ENCODE peak calls at places on chromosomes 5 and 9, in six cellular contexts. M, H, N, F, J and B are unnamed samples.

GRCh38 chr5:125004009-125004408 is 257.6 kb upstream of the ZNF608 start:
- DNase-seq in M (no peak), H (no peak), N (no peak), F (no peak), J (no peak), B (no peak)

GRCh38 chr9:26292943-26293342 is 599.7 kb downstream of the CAAP1 start:
- DNase-seq in M (no peak), H (no peak), N (no peak), F (peak; percentile 4), J (no peak), B (no peak)

GRCh38 chr9:89792189-89793123 is 187.6 kb downstream of the GADD45G start:
- DNase-seq in M (no peak), H (no peak), N (peak; percentile 28), F (no peak), J (no peak), B (no peak)

GRCh38 chr5:97471951-97472350 is 288.9 kb upstream of the RIOK2 start:
- DNase-seq in M (no peak), H (no peak), N (no peak), F (no peak), J (no peak), B (peak; percentile 55)

GRCh38 chr9:134435527-134436355 is 109.5 kb downstream of the RXRA start:
- DNase-seq in M (no peak), H (no peak), N (no peak), F (no peak), J (no peak), B (peak; percentile 50)

GRCh38 chr5:124581866-124582650 is 164.4 kb downstream of the ZNF608 start:
- DNase-seq in M (no peak), H (no peak), N (no peak), F (no peak), J (no peak), B (no peak)

GRCh38 chr5:72507360-72508238 is at the start of gene ZNF366:
- DNase-seq in M (no peak), H (no peak), N (no peak), F (no peak), J (no peak), B (no peak)

GRCh38 chr9:18238752-18239151 is 235.2 kb upstream of the ADAMTSL1 start:
- DNase-seq in M (no peak), H (no peak), N (no peak), F (no peak), J (no peak), B (no peak)

GRCh38 chr9:26637101-26637500 is 255.5 kb downstream of the CAAP1 start:
- DNase-seq in M (no peak), H (no peak), N (no peak), F (no peak), J (no peak), B (no peak)

GRCh38 chr5:22411950-22412349 is 441.2 kb downstream of the CDH12 start:
- DNase-seq in M (no peak), H (no peak), N (no peak), F (no peak), J (no peak), B (no peak)

GRCh38 chr9:115998661-115999060 is 154.9 kb upstream of the PAPPA start:
- DNase-seq in M (no peak), H (no peak), N (no peak), F (no peak), J (no peak), B (no peak)

GRCh38 chr5:54646285-54647101 is 128.9 kb downstream of the SNX18 start:
- DNase-seq in M (peak; percentile 73), H (peak; percentile 72), N (peak; percentile 92), F (no peak), J (peak; percentile 48), B (peak; percentile 66)

GRCh38 chr5:66680227-66680626 is 84.0 kb downstream of the MAST4 start:
- DNase-seq in M (no peak), H (no peak), N (no peak), F (no peak), J (no peak), B (no peak)

GRCh38 chr5:54738973-54739367 is 221.4 kb downstream of the SNX18 start:
- DNase-seq in M (no peak), H (no peak), N (no peak), F (no peak), J (no peak), B (no peak)

GRCh38 chr9:103714992-103715391 is 379.1 kb upstream of the SMC2 start:
- DNase-seq in M (no peak), H (no peak), N (no peak), F (no peak), J (no peak), B (no peak)

GRCh38 chr9:121292051-121292450 is 24.1 kb downstream of the GSN start:
- DNase-seq in M (no peak), H (no peak), N (no peak), F (no peak), J (no peak), B (no peak)

GRCh38 chr9:99980578-99980977 is 74.1 kb downstream of the STX17 start:
- DNase-seq in M (no peak), H (no peak), N (no peak), F (no peak), J (no peak), B (no peak)

GRCh38 chr9:114362394-114362793 is 25.4 kb downstream of the AKNA start:
- DNase-seq in M (no peak), H (no peak), N (peak; percentile 54), F (no peak), J (no peak), B (no peak)
- TF ChIP-seq EP300 in M (no peak), H (no peak), N (no peak), F (no peak), J (no peak), B (no peak)

DNA sequence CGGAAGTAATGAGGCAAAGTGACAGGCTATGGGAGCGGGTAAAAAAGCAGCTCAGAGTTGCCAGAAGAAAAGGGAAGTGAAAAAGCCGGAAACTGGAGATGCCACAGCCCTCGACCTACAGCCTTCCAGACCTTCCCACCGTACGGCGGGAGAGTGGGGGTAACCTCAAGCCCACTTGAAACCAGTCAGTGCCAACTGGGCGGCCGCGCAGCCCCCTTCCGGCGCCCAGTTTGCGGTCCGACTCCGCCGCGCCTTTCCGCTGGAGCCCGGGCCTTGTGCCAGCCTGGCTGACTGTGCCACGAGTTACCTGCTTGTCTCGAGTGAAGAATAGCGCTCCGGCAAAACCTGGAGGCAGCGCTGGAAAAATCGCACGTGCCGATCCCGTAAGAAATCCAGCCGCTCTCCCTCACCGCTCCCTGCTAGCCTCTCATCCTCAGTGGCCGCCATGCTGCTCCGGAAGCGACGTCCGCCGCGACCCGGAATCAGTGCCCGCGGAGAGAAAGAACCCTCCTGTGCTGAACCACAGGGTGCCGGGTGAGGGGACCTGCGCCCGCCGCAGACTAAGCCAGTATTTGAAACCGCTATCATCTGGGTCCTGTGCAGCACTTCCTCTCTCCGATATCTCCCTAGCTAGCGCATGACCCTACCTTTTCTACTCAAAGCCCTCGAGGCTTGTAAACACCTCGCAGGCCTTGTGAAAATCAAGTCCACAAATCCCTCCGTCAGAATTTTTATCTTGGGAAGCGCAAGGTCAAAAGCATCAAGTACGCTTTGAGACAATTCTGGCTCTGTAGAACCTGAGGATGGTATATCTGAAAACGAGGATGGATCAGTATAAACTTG is at the start of gene PGGT1B:
- DNase-seq in M (peak; percentile 77), H (peak; percentile 77), N (peak; percentile 85), F (peak; percentile 90), J (peak; percentile 19), B (peak; percentile 75)
- TF ChIP-seq CTCF in M (no peak), H (no peak), N (no peak), F (no peak), J (no peak), B (no peak)

GRCh38 chr5:160923431-160923830 is 71.4 kb upstream of the ATP10B start:
- DNase-seq in M (no peak), H (no peak), N (no peak), F (no peak), J (no peak), B (no peak)

GRCh38 chr5:160925281-160925680 is 73.3 kb upstream of the ATP10B start:
- DNase-seq in M (no peak), H (no peak), N (no peak), F (no peak), J (no peak), B (no peak)

GRCh38 chr5:160929343-160929742 is 77.3 kb upstream of the ATP10B start:
- DNase-seq in M (peak; percentile 81), H (peak; percentile 76), N (no peak), F (no peak), J (no peak), B (peak; percentile 71)

GRCh38 chr5:160923927-160924705 is 72.1 kb upstream of the ATP10B start:
- DNase-seq in M (peak; percentile 95), H (peak; percentile 85), N (no peak), F (no peak), J (no peak), B (no peak)

GRCh38 chr5:160926428-160926827 is 74.4 kb upstream of the ATP10B start:
- DNase-seq in M (peak; percentile 77), H (peak; percentile 83), N (no peak), F (no peak), J (no peak), B (no peak)
- TF ChIP-seq POLR2AphosphoS5 in M (no peak), H (no peak), N (no peak), F (no peak), J (no peak), B (no peak)

GRCh38 chr9:91896513-91897121 is 53.4 kb downstream of the ROR2 start:
- DNase-seq in M (peak; percentile 71), H (peak; percentile 40), N (peak; percentile 84), F (peak; percentile 84), J (no peak), B (peak; percentile 32)
- TF ChIP-seq EP300 in M (no peak), H (no peak), N (no peak), F (peak; percentile 83), J (no peak), B (no peak)